ENCODE peak calls at places on chromosomes 11 and 22, in seven cellular contexts. One of them, this sample, is unnamed.

GRCh38 chr22:25153961-25154685 is 45.5 kb upstream of the CRYBB3 start:
- DNase-seq in NCI-H146: no peak
- DNase-seq in adipocyte: peak; percentile 82
- DNase-seq in AG04450: no peak
- DNase-seq in progenitor cell of endocrine pancreas: no peak
- DNase-seq in DMS153: no peak
- DNase-seq in stimulated activated effector memory CD8-positive, alpha-beta T cell treated with anti-CD3 and anti-CD28 coated beads, Interleukin-12 subunit alpha, Interleukin-12 subunit beta, amount 100 ng/mL, for 72 hours: no peak
- DNase-seq in this sample: no peak

GRCh38 chr11:122843281-122844150 is 5.2 kb downstream of the CRTAM start:
- DNase-seq in NCI-H146: peak; percentile 23
- DNase-seq in adipocyte: no peak
- DNase-seq in AG04450: no peak
- DNase-seq in progenitor cell of endocrine pancreas: no peak
- DNase-seq in DMS153: peak; percentile 77
- DNase-seq in stimulated activated effector memory CD8-positive, alpha-beta T cell treated with anti-CD3 and anti-CD28 coated beads, Interleukin-12 subunit alpha, Interleukin-12 subunit beta, amount 100 ng/mL, for 72 hours: no peak
- DNase-seq in this sample: peak; percentile 42

GRCh38 chr22:20110359-20110985 is 5.4 kb upstream of the RANBP1 start:
- DNase-seq in NCI-H146: no peak
- DNase-seq in adipocyte: no peak
- DNase-seq in AG04450: no peak
- DNase-seq in progenitor cell of endocrine pancreas: no peak
- DNase-seq in DMS153: no peak
- DNase-seq in stimulated activated effector memory CD8-positive, alpha-beta T cell treated with anti-CD3 and anti-CD28 coated beads, Interleukin-12 subunit alpha, Interleukin-12 subunit beta, amount 100 ng/mL, for 72 hours: no peak
- DNase-seq in this sample: no peak

GRCh38 chr11:67024410-67024809 is 1.5 kb downstream of the SYT12 start:
- DNase-seq in NCI-H146: no peak
- DNase-seq in adipocyte: no peak
- DNase-seq in AG04450: no peak
- DNase-seq in progenitor cell of endocrine pancreas: no peak
- DNase-seq in DMS153: no peak
- DNase-seq in stimulated activated effector memory CD8-positive, alpha-beta T cell treated with anti-CD3 and anti-CD28 coated beads, Interleukin-12 subunit alpha, Interleukin-12 subunit beta, amount 100 ng/mL, for 72 hours: peak; percentile 16
- DNase-seq in this sample: peak; percentile 32

GRCh38 chr11:107969219-107969618 is 39.5 kb upstream of the CUL5 start:
- DNase-seq in NCI-H146: no peak
- DNase-seq in adipocyte: no peak
- DNase-seq in AG04450: no peak
- DNase-seq in progenitor cell of endocrine pancreas: no peak
- DNase-seq in DMS153: no peak
- DNase-seq in stimulated activated effector memory CD8-positive, alpha-beta T cell treated with anti-CD3 and anti-CD28 coated beads, Interleukin-12 subunit alpha, Interleukin-12 subunit beta, amount 100 ng/mL, for 72 hours: no peak
- DNase-seq in this sample: no peak

GRCh38 chr11:32143378-32143777 is 52.5 kb downstream of the RCN1 start:
- DNase-seq in NCI-H146: no peak
- DNase-seq in adipocyte: no peak
- DNase-seq in AG04450: no peak
- DNase-seq in progenitor cell of endocrine pancreas: no peak
- DNase-seq in DMS153: no peak
- DNase-seq in stimulated activated effector memory CD8-positive, alpha-beta T cell treated with anti-CD3 and anti-CD28 coated beads, Interleukin-12 subunit alpha, Interleukin-12 subunit beta, amount 100 ng/mL, for 72 hours: no peak
- DNase-seq in this sample: no peak

GRCh38 chr11:47691979-47692378 is 23.2 kb downstream of the AGBL2 start:
- DNase-seq in NCI-H146: no peak
- DNase-seq in adipocyte: no peak
- DNase-seq in AG04450: no peak
- DNase-seq in progenitor cell of endocrine pancreas: no peak
- DNase-seq in DMS153: no peak
- DNase-seq in stimulated activated effector memory CD8-positive, alpha-beta T cell treated with anti-CD3 and anti-CD28 coated beads, Interleukin-12 subunit alpha, Interleukin-12 subunit beta, amount 100 ng/mL, for 72 hours: no peak
- DNase-seq in this sample: no peak

GRCh38 chr11:116929393-116930090 is 92.1 kb upstream of the APOA1 start:
- DNase-seq in NCI-H146: no peak
- DNase-seq in adipocyte: peak; percentile 20
- DNase-seq in AG04450: no peak
- DNase-seq in progenitor cell of endocrine pancreas: no peak
- DNase-seq in DMS153: no peak
- DNase-seq in stimulated activated effector memory CD8-positive, alpha-beta T cell treated with anti-CD3 and anti-CD28 coated beads, Interleukin-12 subunit alpha, Interleukin-12 subunit beta, amount 100 ng/mL, for 72 hours: no peak
- DNase-seq in this sample: no peak

GRCh38 chr11:44381261-44381660 is 71.3 kb upstream of the ALX4 start:
- DNase-seq in NCI-H146: no peak
- DNase-seq in adipocyte: no peak
- DNase-seq in AG04450: no peak
- DNase-seq in progenitor cell of endocrine pancreas: no peak
- DNase-seq in DMS153: no peak
- DNase-seq in stimulated activated effector memory CD8-positive, alpha-beta T cell treated with anti-CD3 and anti-CD28 coated beads, Interleukin-12 subunit alpha, Interleukin-12 subunit beta, amount 100 ng/mL, for 72 hours: no peak
- DNase-seq in this sample: no peak

GRCh38 chr11:97739892-97740782 is 1280.6 kb upstream of the CNTN5 start:
- DNase-seq in NCI-H146: peak; percentile 18
- DNase-seq in adipocyte: peak; percentile 89
- DNase-seq in AG04450: peak; percentile 30
- DNase-seq in progenitor cell of endocrine pancreas: no peak
- DNase-seq in DMS153: peak; percentile 5
- DNase-seq in stimulated activated effector memory CD8-positive, alpha-beta T cell treated with anti-CD3 and anti-CD28 coated beads, Interleukin-12 subunit alpha, Interleukin-12 subunit beta, amount 100 ng/mL, for 72 hours: no peak
- DNase-seq in this sample: no peak

GRCh38 chr22:25942126-25942988 is 200.4 kb downstream of the MYO18B start:
- DNase-seq in NCI-H146: peak; percentile 71
- DNase-seq in adipocyte: no peak
- DNase-seq in AG04450: no peak
- DNase-seq in progenitor cell of endocrine pancreas: no peak
- DNase-seq in DMS153: no peak
- DNase-seq in stimulated activated effector memory CD8-positive, alpha-beta T cell treated with anti-CD3 and anti-CD28 coated beads, Interleukin-12 subunit alpha, Interleukin-12 subunit beta, amount 100 ng/mL, for 72 hours: no peak
- DNase-seq in this sample: no peak

GRCh38 chr11:121337740-121338272 is 45.2 kb downstream of the SC5D start:
- DNase-seq in NCI-H146: no peak
- DNase-seq in adipocyte: no peak
- DNase-seq in AG04450: no peak
- DNase-seq in progenitor cell of endocrine pancreas: no peak
- DNase-seq in DMS153: no peak
- DNase-seq in stimulated activated effector memory CD8-positive, alpha-beta T cell treated with anti-CD3 and anti-CD28 coated beads, Interleukin-12 subunit alpha, Interleukin-12 subunit beta, amount 100 ng/mL, for 72 hours: no peak
- DNase-seq in this sample: no peak